ENCODE peak calls at places on chromosomes 2 and 18, in four cellular contexts. D is tibial artery; G is CD4-positive, alpha-beta memory T cell; M is PC-9. B is an unnamed sample.

GRCh38 chr2:192500550-192501200 is 305.9 kb upstream of the TMEFF2 start:
- DNase-seq in M (no peak), G (no peak), D (no peak), B (no peak)

GRCh38 chr2:24830351-24830750 is 37.1 kb downstream of the CENPO start:
- DNase-seq in D (peak; percentile 44), M (no peak), G (no peak), B (no peak)

GRCh38 chr2:108367776-108368175 is 10.0 kb upstream of the SULT1C4 start:
- DNase-seq in G (no peak), M (no peak), D (no peak), B (no peak)

GRCh38 chr2:159124931-159125467 is 156.6 kb downstream of the TANC1 start:
- DNase-seq in G (no peak), M (no peak), D (no peak), B (no peak)

GRCh38 chr2:108944601-108945241 is 44.3 kb downstream of the EDAR start:
- DNase-seq in G (no peak), M (no peak), D (peak; percentile 51), B (no peak)

GRCh38 chr2:212421571-212422334 is 116.8 kb downstream of the ERBB4 start:
- DNase-seq in G (no peak), M (no peak), D (no peak), B (no peak)

GRCh38 chr2:212157011-212157410 is 381.6 kb downstream of the ERBB4 start:
- DNase-seq in G (no peak), D (no peak), M (no peak), B (no peak)

GRCh38 chr18:59056706-59057492 is 82.8 kb upstream of the SEC11C start:
- DNase-seq in G (peak; percentile 15), M (peak; percentile 62), D (peak; percentile 89), B (no peak)

GRCh38 chr2:156489750-156490466 is 53.7 kb downstream of the GPD2 start:
- DNase-seq in G (no peak), M (no peak), D (no peak), B (no peak)

GRCh38 chr2:9033385-9034175 is 30.1 kb upstream of the MBOAT2 start:
- DNase-seq in M (no peak), G (no peak), D (no peak), B (no peak)

DNA sequence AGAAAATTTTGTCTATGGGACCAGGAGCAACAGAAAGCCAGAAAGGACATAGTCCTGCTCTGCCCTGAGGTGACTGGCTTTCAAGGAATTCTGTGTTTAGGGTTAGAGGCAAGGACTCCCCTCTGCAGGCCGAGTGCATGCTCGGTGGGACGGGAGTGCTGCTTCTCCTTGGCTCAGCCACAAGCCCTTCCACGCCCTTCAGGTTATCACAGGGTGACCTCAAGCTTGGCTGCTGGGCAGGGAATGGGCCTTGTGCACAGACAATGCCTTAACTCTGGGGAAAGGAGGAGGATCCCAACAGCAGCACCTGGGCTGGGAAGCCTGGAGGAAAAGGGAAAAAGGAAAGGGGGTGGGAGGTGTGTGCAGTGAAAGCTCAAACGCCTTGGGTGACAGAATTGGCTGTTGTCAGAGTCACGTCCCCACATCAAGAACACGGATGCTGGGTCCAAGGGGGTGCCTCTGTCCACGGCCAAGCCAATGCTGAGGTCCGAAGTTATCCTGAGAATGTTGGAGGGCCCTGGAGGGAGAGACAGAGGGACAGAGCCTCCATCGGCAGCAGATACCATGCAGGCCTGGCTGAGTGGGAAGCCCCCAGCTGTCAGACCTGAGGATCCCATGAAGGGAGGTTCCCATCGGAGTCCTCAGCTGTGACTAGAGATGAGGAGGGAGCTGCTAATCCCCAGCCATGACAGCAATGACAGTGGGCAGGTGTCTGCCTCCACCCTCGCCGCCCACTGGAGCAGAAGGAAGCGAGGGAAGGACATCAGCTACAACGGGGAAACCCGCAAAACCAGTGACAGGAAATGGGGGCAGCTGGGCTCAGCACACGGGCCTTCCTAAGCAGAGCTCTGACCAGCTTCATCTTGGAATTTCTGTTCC is 32.5 kb downstream of the FAM178B start:
- DNase-seq in D (no peak), M (no peak), G (no peak), B (no peak)
- H3K4me3 ChIP-seq in D (no peak overlapping the region), M (no peak overlapping the region), G (no peak overlapping the region), B (no peak overlapping the region)

DNA sequence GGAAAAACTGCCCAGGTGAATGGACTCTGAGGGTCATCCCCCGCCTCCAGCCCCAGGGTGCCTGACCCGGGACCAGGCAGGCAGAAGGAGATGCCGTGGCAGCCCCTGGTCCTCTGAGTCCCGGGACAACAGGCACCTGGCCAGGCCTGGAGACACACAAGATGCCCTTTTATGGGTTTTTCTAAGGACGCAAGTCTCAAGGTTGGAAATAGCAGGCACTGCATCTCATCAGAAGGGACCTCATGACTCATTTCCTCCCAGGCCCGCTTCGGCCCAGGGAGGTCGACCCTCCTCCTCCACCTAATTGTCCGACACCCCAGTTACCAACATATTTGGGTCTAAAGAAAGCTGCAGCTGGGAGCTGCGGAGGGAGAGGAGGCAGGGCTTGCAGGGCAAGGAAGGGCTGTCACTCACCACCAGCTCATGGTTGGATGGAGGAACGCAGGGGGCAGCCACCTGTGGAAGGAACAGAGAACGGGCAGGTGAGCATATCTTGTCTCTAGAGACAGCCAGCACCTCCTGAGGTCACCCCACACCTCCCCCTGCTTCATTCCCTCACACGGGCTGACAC is 82.9 kb downstream of the TNS1 start:
- DNase-seq in G (no peak), D (peak; percentile 94), M (no peak), B (no peak)
- H3K4me1 ChIP-seq in G (no peaks in the 10 kb centered on the region), D (peaks cover 100% of the 10 kb centered on the region), M (no peaks in the 10 kb centered on the region), B (no peaks in the 10 kb centered on the region)

GRCh38 chr2:88622307-88622706 is 5.0 kb downstream of the EIF2AK3 start:
- DNase-seq in M (no peak), D (no peak), G (no peak), B (no peak)

GRCh38 chr2:88621432-88621831 is 5.8 kb downstream of the EIF2AK3 start:
- DNase-seq in M (no peak), D (no peak), G (no peak), B (no peak)

GRCh38 chr2:88624477-88624876 is 2.8 kb downstream of the EIF2AK3 start:
- DNase-seq in M (no peak), G (no peak), D (no peak), B (no peak)

GRCh38 chr2:88615822-88616221 is 11.4 kb downstream of the EIF2AK3 start:
- DNase-seq in D (no peak), M (no peak), G (no peak), B (no peak)

GRCh38 chr2:88620015-88620414 is 7.2 kb downstream of the EIF2AK3 start:
- DNase-seq in G (no peak), M (no peak), D (no peak), B (no peak)
- H3K4me3 ChIP-seq in G (no peak overlapping the region), M (no peak overlapping the region), D (no peak overlapping the region), B (no peak overlapping the region)

GRCh38 chr2:174337337-174338154 is 2.8 kb downstream of the SP9 start:
- DNase-seq in G (peak; percentile 60), D (no peak), M (no peak), B (no peak)
- H3K4me1 ChIP-seq in G (peaks cover 75% of the 10 kb centered on the region), D (peaks cover 58% of the 10 kb centered on the region), M (no peaks in the 10 kb centered on the region), B (peaks cover 75% of the 10 kb centered on the region)

B was measured in effector memory CD4-positive, alpha-beta T cell.